ENCODE peak calls at places on chromosomes 7 and 10, in six cellular contexts. O is cardiac muscle cell, D is IMR-90, S is A549, Z is left lung, Q is body of pancreas. L is an unnamed sample.

GRCh38 chr10:48511066-48511854 is 93.6 kb downstream of the ARHGAP22 start:
- DNase-seq in Q (no peak), S (no peak), Z (no peak), D (no peak), O (no peak), L (no peak)

GRCh38 chr10:43585046-43585445 is 10.6 kb upstream of the ZNF239 start:
- DNase-seq in Q (no peak), Z (no peak), S (no peak), O (no peak), D (peak), L (no peak)

GRCh38 chr7:72038022-72038732 is 374.0 kb downstream of the CALN1 start:
- DNase-seq in D (no peak), S (no peak), O (no peak), Z (no peak), Q (no peak), L (no peak)

GRCh38 chr7:82109288-82109687 is 334.3 kb downstream of the CACNA2D1 start:
- DNase-seq in Z (no peak), S (peak), O (peak), Q (no peak), D (peak), L (no peak)

GRCh38 chr7:157380416-157380815 is 43.6 kb downstream of the DNAJB6 start:
- DNase-seq in O (no peak), Q (no peak), D (no peak), S (no peak), Z (no peak), L (no peak)

GRCh38 chr7:157526604-157527003 is 189.8 kb downstream of the DNAJB6 start:
- DNase-seq in Z (peak), S (no peak), D (no peak), Q (no peak), O (no peak), L (no peak)

GRCh38 chr10:69045441-69046300 is 42.2 kb upstream of the SRGN start:
- DNase-seq in Z (no peak), Q (peak), D (peak), S (no peak), O (peak), L (peak)

GRCh38 chr7:98990356-98990755 is 112.0 kb downstream of the TRRAP start:
- DNase-seq in Q (no peak), O (no peak), S (no peak), Z (no peak), D (no peak), L (no peak)

GRCh38 chr7:127021857-127022256 is 230.9 kb downstream of the GRM8 start:
- DNase-seq in O (no peak), D (no peak), Q (peak), Z (no peak), S (no peak), L (no peak)

GRCh38 chr7:151853896-151854807 is 22.8 kb downstream of the PRKAG2 start:
- DNase-seq in S (no peak), D (no peak), Q (no peak), O (no peak), Z (no peak), L (no peak)

GRCh38 chr10:52143338-52143737 is 170.7 kb upstream of the DKK1 start:
- DNase-seq in S (no peak), O (no peak), D (no peak), Z (no peak), Q (no peak), L (no peak)

GRCh38 chr7:102273749-102274712 is 12.6 kb upstream of the SH2B2 start:
- DNase-seq in O (peak), S (peak), Z (no peak), Q (no peak), D (peak), L (no peak)

GRCh38 chr10:48536226-48536500 is 68.7 kb downstream of the ARHGAP22 start:
- DNase-seq in O (no peak), S (no peak), D (no peak), Z (no peak), Q (no peak), L (no peak)

GRCh38 chr7:157775021-157775559 is 438.3 kb downstream of the DNAJB6 start:
- DNase-seq in D (no peak), Q (no peak), S (peak), Z (no peak), O (no peak), L (no peak)

GRCh38 chr7:36755484-36755883 is 31.2 kb upstream of the AOAH start:
- DNase-seq in Q (no peak), O (no peak), S (no peak), D (no peak), Z (no peak), L (no peak)

GRCh38 chr10:51629969-51630617 is 69.3 kb downstream of the CSTF2T start:
- DNase-seq in Z (no peak), Q (peak), O (peak), D (peak), S (no peak), L (no peak)

GRCh38 chr7:133829336-133829897 is 297.7 kb upstream of the LRGUK start:
- DNase-seq in S (no peak), D (peak), Z (no peak), Q (no peak), O (no peak), L (no peak)

GRCh38 chr7:85510287-85510686 is 323.4 kb upstream of the SEMA3D start:
- DNase-seq in S (no peak), D (no peak), Q (no peak), Z (no peak), O (no peak), L (no peak)

GRCh38 chr10:126312167-126312566 is 76.1 kb downstream of the ADAM12 start:
- DNase-seq in Z (no peak), Q (no peak), O (no peak), S (no peak), D (no peak), L (no peak)

GRCh38 chr10:27030060-27030459 is 70.2 kb downstream of the ANKRD26 start:
- DNase-seq in Q (no peak), D (peak), Z (no peak), S (no peak), O (no peak), L (peak)

GRCh38 chr10:2895616-2896196 is 171.6 kb upstream of the PFKP start:
- DNase-seq in Q (no peak), S (no peak), D (no peak), O (no peak), Z (no peak), L (no peak)

GRCh38 chr7:31315758-31316157 is 24.8 kb downstream of the NEUROD6 start:
- DNase-seq in Z (no peak), O (no peak), Q (no peak), D (no peak), S (no peak), L (no peak)

GRCh38 chr10:98610855-98611254 is 164.1 kb upstream of the HPS1 start:
- DNase-seq in O (no peak), Q (peak), Z (no peak), S (no peak), D (no peak), L (no peak)

GRCh38 chr7:128458956-128459355 is 3.3 kb downstream of the HILPDA start:
- DNase-seq in Z (no peak), O (no peak), S (no peak), Q (no peak), D (no peak), L (peak)

DNA sequence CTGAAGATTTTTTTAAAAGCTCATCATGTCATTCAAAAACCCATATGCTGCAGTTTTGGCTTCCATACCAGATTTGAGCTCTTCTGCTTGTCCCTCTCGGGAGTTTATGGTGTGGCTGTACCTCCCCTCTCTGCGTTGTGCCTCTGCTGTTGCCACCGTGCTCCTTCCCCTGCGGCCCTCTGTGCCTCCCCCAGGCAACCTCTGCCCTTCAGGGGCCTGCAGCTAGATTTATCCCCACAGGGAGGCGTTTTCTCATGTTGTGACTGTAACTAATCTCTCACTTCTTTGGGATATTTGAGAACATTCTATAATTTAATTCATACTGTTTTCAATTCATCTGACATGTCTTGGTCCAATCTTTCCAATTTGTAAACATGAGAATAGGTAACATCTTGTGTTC is 52.7 kb downstream of the TASOR2 start:
- DNase-seq in O (no peak), Z (no peak), S (no peak), Q (no peak), D (no peak), L (no peak)
- TF ChIP-seq CTCF in O (no peak), Z (no peak), S (no peak), Q (no peak), D (no peak), L (no peak)

DNA sequence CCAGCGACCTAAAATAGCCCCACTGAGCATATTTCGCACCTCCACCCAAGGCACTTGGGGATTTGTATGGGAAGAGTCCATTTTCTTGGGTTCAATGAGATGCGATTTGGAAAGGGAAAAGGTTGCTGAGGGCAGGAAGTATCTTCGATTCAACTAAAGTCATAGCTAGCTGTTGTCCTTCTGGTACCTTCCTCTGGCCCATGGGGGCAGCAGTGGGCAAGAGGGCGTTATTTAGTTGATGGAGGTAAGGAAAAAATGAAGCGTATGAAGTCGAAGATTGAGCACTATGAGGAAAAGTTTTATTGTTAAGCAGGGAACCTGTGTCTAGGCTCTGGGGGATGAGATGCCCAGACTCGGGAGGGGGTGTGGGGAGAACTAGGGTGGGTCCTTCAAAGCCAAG is 135.4 kb downstream of the EVX1 start:
- DNase-seq in Q (no peak), Z (no peak), O (no peak), S (no peak), D (no peak), L (no peak)
- TF ChIP-seq CTCF in Q (no peak), Z (no peak), O (no peak), S (no peak), D (no peak), L (no peak)

GRCh38 chr10:33334839-33335549 is 527 bp upstream of the NRP1 start:
- DNase-seq in S (peak), D (peak), Q (peak), Z (peak), O (peak), L (peak)
- TF ChIP-seq CTCF in S (peak), D (peak), Q (peak), Z (peak), O (peak), L (peak)

GRCh38 chr10:77636286-77636966 is 1.2 kb downstream of the KCNMA1 start:
- DNase-seq in S (no peak), Z (no peak), D (no peak), O (no peak), Q (no peak), L (no peak)
- TF ChIP-seq CTCF in S (no peak), Z (no peak), D (no peak), O (no peak), Q (no peak), L (no peak)

DNA sequence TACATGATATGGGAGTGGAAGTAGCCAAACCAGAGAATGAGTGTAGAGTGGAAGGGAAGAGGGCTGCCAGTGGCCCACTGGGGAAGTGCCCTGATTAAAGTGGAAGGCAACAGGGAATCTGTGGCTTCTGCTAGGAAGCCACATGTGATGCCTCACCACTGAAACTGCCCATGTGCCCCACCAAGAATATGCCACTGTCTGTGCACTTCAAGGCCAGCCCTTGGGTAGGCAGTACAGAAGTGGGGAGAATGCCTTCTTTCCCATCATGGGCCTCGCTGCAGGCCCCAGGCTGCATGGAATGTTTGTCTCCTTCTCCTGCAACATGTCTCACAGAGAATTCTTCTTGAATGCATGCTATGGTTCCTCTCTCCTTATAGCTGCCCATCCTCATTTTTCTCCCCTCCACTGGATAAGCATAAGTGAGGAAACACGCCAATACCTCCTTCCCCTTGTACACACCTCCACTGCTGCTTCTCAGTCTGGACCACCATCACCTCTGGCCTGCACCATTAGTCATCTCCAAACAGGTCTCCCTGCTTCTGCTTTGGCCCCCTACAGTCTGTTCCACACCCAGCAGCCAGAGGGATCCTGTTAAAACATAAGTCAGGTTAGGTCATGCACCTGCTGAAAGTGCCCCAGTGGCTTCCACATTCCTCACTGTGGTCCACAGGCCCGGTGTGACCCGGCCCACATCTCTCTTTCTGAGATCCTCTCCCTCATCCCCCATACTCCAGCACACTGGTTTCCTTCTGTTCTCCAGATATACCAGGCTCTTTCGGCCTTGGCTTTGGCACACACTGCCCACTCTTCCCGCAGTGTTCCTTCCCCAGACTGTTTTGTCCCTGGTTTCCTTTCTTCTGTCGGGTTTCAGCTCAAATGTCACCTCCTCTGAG is 37.1 kb downstream of the SNX10 start:
- DNase-seq in O (no peak), Z (no peak), D (no peak), Q (no peak), S (no peak), L (peak)
- TF ChIP-seq CTCF in O (no peak), Z (no peak), D (no peak), Q (no peak), S (no peak), L (no peak)

GRCh38 chr10:111139567-111139966 is 62.7 kb downstream of the ADRA2A start:
- DNase-seq in S (no peak), D (no peak), O (no peak), Q (no peak), Z (no peak), L (no peak)
- TF ChIP-seq CTCF in S (no peak), D (no peak), O (no peak), Q (no peak), Z (no peak), L (no peak)

GRCh38 chr7:123143206-123143605 is 56.6 kb downstream of the SLC13A1 start:
- DNase-seq in S (no peak), Q (no peak), Z (no peak), D (no peak), O (no peak), L (no peak)

GRCh38 chr7:123154231-123154860 is 45.4 kb downstream of the SLC13A1 start:
- DNase-seq in Z (peak), O (peak), D (peak), S (peak), Q (peak), L (peak)

GRCh38 chr7:123151443-123151842 is 48.3 kb downstream of the SLC13A1 start:
- DNase-seq in Z (no peak), Q (no peak), S (no peak), O (no peak), D (no peak), L (no peak)

GRCh38 chr7:123148813-123149212 is 51.0 kb downstream of the SLC13A1 start:
- DNase-seq in D (no peak), S (no peak), O (no peak), Z (no peak), Q (no peak), L (no peak)
- TF ChIP-seq CTCF in D (no peak), S (no peak), O (no peak), Z (no peak), Q (no peak), L (no peak)

DNA sequence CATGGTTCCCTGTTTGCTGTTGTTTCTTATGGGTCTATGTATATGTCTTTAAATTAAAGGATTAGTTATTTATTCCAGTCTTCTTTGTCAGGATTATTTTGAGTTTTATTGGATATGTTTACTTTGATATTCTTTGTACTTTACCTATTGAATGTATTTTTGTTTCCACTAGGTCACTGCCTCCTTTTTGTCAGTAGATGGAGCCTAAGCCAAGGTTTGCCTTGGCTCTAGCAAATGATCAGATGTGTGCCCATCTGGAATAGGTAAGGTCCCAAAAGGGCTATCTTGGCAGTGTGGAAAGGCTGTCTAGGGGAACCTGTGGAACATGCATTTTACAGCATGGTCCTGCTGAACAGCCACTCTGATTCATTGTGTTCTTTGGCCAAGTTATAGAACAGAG is 337.3 kb upstream of the GHITM start:
- DNase-seq in S (no peak), Q (no peak), D (no peak), Z (no peak), O (peak), L (no peak)
- TF ChIP-seq CTCF in S (no peak), Q (no peak), D (no peak), Z (no peak), O (no peak), L (no peak)

DNA sequence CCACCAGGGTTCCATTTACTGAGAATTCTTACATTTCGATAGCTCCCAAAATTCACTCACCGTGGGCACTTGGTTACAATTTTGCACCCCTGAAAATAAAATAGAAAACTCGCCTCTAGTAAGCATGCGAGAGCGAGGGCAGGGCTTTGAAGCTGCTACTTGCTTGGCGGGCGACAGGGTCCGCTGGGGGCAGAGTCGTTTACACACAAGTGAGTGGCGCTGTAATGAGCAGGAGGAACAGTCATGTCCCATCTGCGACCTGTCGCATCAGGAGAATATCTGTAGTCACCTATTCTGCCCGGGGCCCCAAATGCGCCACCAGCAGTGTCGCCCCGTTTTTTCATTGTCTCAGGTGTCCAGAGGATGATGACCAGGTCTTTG is 1.2 kb upstream of the MEOX2 start:
- DNase-seq in Z (peak), D (no peak), Q (no peak), O (no peak), S (no peak), L (no peak)
- TF ChIP-seq CTCF in Z (no peak), D (no peak), Q (no peak), O (no peak), S (no peak), L (no peak)